ENCODE peak calls at places on chromosomes 3 and 15, in ten cellular contexts. One of them, this sample, is unnamed.

GRCh38 chr3:183131186-183131585 is 31.3 kb downstream of the LAMP3 start:
- DNase-seq in pancreas: no peak
- DNase-seq in thoracic aorta: no peak
- DNase-seq in heart left ventricle: no peak
- DNase-seq in A549: no peak
- DNase-seq in esophagus squamous epithelium: no peak
- DNase-seq in cardiac muscle cell: no peak
- DNase-seq in IMR-90: no peak
- DNase-seq in left ventricle myocardium inferior: no peak
- DNase-seq in CD8-positive, alpha-beta T cell: no peak
- DNase-seq in this sample: no peak

GRCh38 chr3:35760147-35760546 is 120.8 kb downstream of the ARPP21 start:
- DNase-seq in IMR-90: no peak
- DNase-seq in thoracic aorta: no peak
- DNase-seq in pancreas: no peak
- DNase-seq in esophagus squamous epithelium: no peak
- DNase-seq in A549: no peak
- DNase-seq in heart left ventricle: no peak
- DNase-seq in left ventricle myocardium inferior: no peak
- DNase-seq in CD8-positive, alpha-beta T cell: no peak
- DNase-seq in cardiac muscle cell: no peak
- DNase-seq in this sample: no peak

GRCh38 chr15:67690936-67691335 is 134.4 kb upstream of the SKOR1 start:
- DNase-seq in heart left ventricle: no peak
- DNase-seq in esophagus squamous epithelium: no peak
- DNase-seq in thoracic aorta: no peak
- DNase-seq in A549: no peak
- DNase-seq in cardiac muscle cell: peak; percentile 71
- DNase-seq in left ventricle myocardium inferior: no peak
- DNase-seq in IMR-90: peak; percentile 77
- DNase-seq in CD8-positive, alpha-beta T cell: no peak
- DNase-seq in pancreas: no peak
- DNase-seq in this sample: no peak

GRCh38 chr3:157129782-157130137 is 30.2 kb downstream of the CCNL1 start:
- DNase-seq in A549: no peak
- DNase-seq in pancreas: no peak
- DNase-seq in left ventricle myocardium inferior: no peak
- DNase-seq in heart left ventricle: no peak
- DNase-seq in IMR-90: no peak
- DNase-seq in CD8-positive, alpha-beta T cell: no peak
- DNase-seq in esophagus squamous epithelium: no peak
- DNase-seq in thoracic aorta: no peak
- DNase-seq in cardiac muscle cell: peak; percentile 50
- DNase-seq in this sample: no peak

GRCh38 chr15:64969401-64969800 is 20.3 kb downstream of the SPG21 start:
- DNase-seq in IMR-90: no peak
- DNase-seq in A549: no peak
- DNase-seq in heart left ventricle: no peak
- DNase-seq in pancreas: no peak
- DNase-seq in esophagus squamous epithelium: no peak
- DNase-seq in thoracic aorta: no peak
- DNase-seq in CD8-positive, alpha-beta T cell: no peak
- DNase-seq in cardiac muscle cell: no peak
- DNase-seq in left ventricle myocardium inferior: no peak
- DNase-seq in this sample: no peak

GRCh38 chr3:123660900-123661299 is 76.0 kb upstream of the HACD2 start:
- DNase-seq in IMR-90: peak; percentile 98
- DNase-seq in pancreas: peak; percentile 76
- DNase-seq in A549: no peak
- DNase-seq in heart left ventricle: peak; percentile 95
- DNase-seq in left ventricle myocardium inferior: peak; percentile 92
- DNase-seq in thoracic aorta: peak; percentile 94
- DNase-seq in esophagus squamous epithelium: no peak
- DNase-seq in cardiac muscle cell: peak; percentile 100
- DNase-seq in CD8-positive, alpha-beta T cell: no peak
- DNase-seq in this sample: no peak

GRCh38 chr3:133455960-133456359 is 56.1 kb downstream of the BFSP2 start:
- DNase-seq in A549: no peak
- DNase-seq in CD8-positive, alpha-beta T cell: no peak
- DNase-seq in left ventricle myocardium inferior: no peak
- DNase-seq in cardiac muscle cell: no peak
- DNase-seq in esophagus squamous epithelium: no peak
- DNase-seq in thoracic aorta: no peak
- DNase-seq in heart left ventricle: no peak
- DNase-seq in pancreas: no peak
- DNase-seq in IMR-90: no peak
- DNase-seq in this sample: no peak

GRCh38 chr3:40309925-40310635 is 573 bp downstream of the EIF1B start:
- DNase-seq in CD8-positive, alpha-beta T cell: peak; percentile 47
- DNase-seq in heart left ventricle: peak; percentile 59
- DNase-seq in thoracic aorta: no peak
- DNase-seq in esophagus squamous epithelium: no peak
- DNase-seq in cardiac muscle cell: peak; percentile 61
- DNase-seq in pancreas: peak; percentile 56
- DNase-seq in A549: peak; percentile 5
- DNase-seq in IMR-90: peak; percentile 41
- DNase-seq in left ventricle myocardium inferior: peak; percentile 55
- DNase-seq in this sample: no peak

GRCh38 chr3:128588147-128588546 is 62.5 kb downstream of the RPN1 start:
- DNase-seq in pancreas: no peak
- DNase-seq in A549: no peak
- DNase-seq in cardiac muscle cell: no peak
- DNase-seq in heart left ventricle: no peak
- DNase-seq in thoracic aorta: no peak
- DNase-seq in IMR-90: no peak
- DNase-seq in CD8-positive, alpha-beta T cell: no peak
- DNase-seq in left ventricle myocardium inferior: no peak
- DNase-seq in esophagus squamous epithelium: no peak
- DNase-seq in this sample: no peak

GRCh38 chr15:73717802-73718201 is 33.6 kb downstream of the CD276 start:
- DNase-seq in heart left ventricle: no peak
- DNase-seq in cardiac muscle cell: no peak
- DNase-seq in esophagus squamous epithelium: no peak
- DNase-seq in CD8-positive, alpha-beta T cell: no peak
- DNase-seq in A549: no peak
- DNase-seq in left ventricle myocardium inferior: no peak
- DNase-seq in IMR-90: no peak
- DNase-seq in thoracic aorta: no peak
- DNase-seq in pancreas: no peak
- DNase-seq in this sample: no peak

DNA sequence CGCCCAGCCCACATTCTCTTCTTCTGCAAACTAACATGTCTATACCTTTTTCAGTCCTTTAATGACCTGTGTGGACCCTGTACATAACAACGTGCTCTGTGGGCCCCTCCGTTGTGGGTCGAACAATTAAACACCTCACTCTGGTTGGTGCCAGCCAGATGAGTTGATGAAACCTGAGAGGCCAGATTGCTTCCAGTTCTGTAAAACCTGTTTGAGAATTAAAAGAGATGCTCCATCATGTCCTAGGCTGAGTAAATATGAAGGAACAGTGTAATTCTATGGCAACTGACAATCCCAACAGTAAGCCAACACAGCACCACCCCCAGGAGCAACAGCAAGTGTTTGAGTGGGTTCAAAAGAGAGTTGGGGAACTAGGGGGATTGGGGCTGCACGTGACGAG is 5.7 kb upstream of the THBS1 start:
- DNase-seq in A549: no peak
- DNase-seq in cardiac muscle cell: no peak
- DNase-seq in thoracic aorta: no peak
- DNase-seq in pancreas: no peak
- DNase-seq in IMR-90: no peak
- DNase-seq in esophagus squamous epithelium: no peak
- DNase-seq in heart left ventricle: no peak
- DNase-seq in left ventricle myocardium inferior: no peak
- DNase-seq in CD8-positive, alpha-beta T cell: no peak
- DNase-seq in this sample: no peak
- TF ChIP-seq CTCF in A549: no peak
- TF ChIP-seq CTCF in cardiac muscle cell: no peak
- TF ChIP-seq CTCF in thoracic aorta: no peak
- TF ChIP-seq CTCF in pancreas: no peak
- TF ChIP-seq CTCF in IMR-90: no peak
- TF ChIP-seq CTCF in esophagus squamous epithelium: no peak
- TF ChIP-seq CTCF in heart left ventricle: no peak
- TF ChIP-seq CTCF in left ventricle myocardium inferior: no peak
- TF ChIP-seq CTCF in CD8-positive, alpha-beta T cell: no peak
- TF ChIP-seq CTCF in this sample: no peak

DNA sequence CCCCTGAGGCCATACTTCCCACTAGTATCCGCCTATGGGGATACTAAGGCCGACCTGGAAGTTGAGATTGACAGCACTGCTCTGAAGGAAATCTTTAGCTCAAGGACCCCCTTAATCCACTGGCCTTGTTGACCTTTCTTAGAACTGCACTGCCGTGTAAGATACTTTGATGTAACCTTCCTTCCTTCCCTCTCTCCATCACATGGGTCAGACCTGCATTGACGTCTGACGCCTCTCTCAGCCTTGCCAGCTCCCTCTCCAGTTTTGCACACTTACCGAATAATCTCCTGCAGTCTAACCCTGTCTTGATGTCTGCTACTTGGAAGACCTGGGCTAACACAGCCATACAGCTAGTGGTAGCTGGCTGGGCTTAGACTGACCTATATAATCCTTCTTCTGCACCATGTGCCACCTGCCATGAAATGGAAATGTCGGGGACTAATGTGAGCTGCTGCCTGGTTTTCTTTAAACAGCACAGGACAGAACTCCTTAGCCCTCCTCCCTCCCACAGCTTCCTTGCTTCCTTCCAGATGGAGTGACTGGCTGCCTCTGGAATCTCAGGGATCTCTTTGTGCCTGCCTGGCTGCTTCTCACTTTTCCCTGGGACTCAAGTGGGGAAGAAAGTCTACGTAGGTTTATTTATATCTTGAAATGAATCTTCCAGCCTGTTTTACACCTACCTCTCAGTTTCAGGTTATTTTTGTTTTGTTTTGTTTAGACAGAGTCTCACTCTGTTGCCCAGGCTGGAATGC is 39.2 kb upstream of the HERC1 start:
- DNase-seq in cardiac muscle cell: peak; percentile 16
- DNase-seq in left ventricle myocardium inferior: no peak
- DNase-seq in A549: no peak
- DNase-seq in heart left ventricle: no peak
- DNase-seq in esophagus squamous epithelium: no peak
- DNase-seq in CD8-positive, alpha-beta T cell: no peak
- DNase-seq in pancreas: no peak
- DNase-seq in IMR-90: peak; percentile 53
- DNase-seq in thoracic aorta: no peak
- DNase-seq in this sample: no peak
- H3K27ac ChIP-seq in cardiac muscle cell: no peak overlapping the region
- H3K27ac ChIP-seq in left ventricle myocardium inferior: peak overlapping the region; percentile 42
- H3K27ac ChIP-seq in A549: no peak overlapping the region
- H3K27ac ChIP-seq in heart left ventricle: no peak overlapping the region
- H3K27ac ChIP-seq in esophagus squamous epithelium: no peak overlapping the region
- H3K27ac ChIP-seq in CD8-positive, alpha-beta T cell: no peak overlapping the region
- H3K27ac ChIP-seq in pancreas: no peak overlapping the region
- H3K27ac ChIP-seq in IMR-90: no peak overlapping the region
- H3K27ac ChIP-seq in thoracic aorta: no peak overlapping the region
- H3K27ac ChIP-seq in this sample: no peak overlapping the region

GRCh38 chr15:76270876-76271275 is 40.4 kb downstream of the ETFA start:
- DNase-seq in thoracic aorta: no peak
- DNase-seq in A549: no peak
- DNase-seq in left ventricle myocardium inferior: no peak
- DNase-seq in heart left ventricle: no peak
- DNase-seq in CD8-positive, alpha-beta T cell: no peak
- DNase-seq in cardiac muscle cell: no peak
- DNase-seq in IMR-90: no peak
- DNase-seq in pancreas: no peak
- DNase-seq in esophagus squamous epithelium: no peak
- DNase-seq in this sample: no peak

GRCh38 chr15:76267077-76267476 is 44.2 kb downstream of the ETFA start:
- DNase-seq in CD8-positive, alpha-beta T cell: no peak
- DNase-seq in heart left ventricle: no peak
- DNase-seq in cardiac muscle cell: no peak
- DNase-seq in esophagus squamous epithelium: no peak
- DNase-seq in IMR-90: no peak
- DNase-seq in thoracic aorta: no peak
- DNase-seq in left ventricle myocardium inferior: no peak
- DNase-seq in A549: no peak
- DNase-seq in pancreas: no peak
- DNase-seq in this sample: no peak
- H3K9me3 ChIP-seq in CD8-positive, alpha-beta T cell: no peaks in the 10 kb centered on the region
- H3K9me3 ChIP-seq in heart left ventricle: peaks cover 34% of the 10 kb centered on the region
- H3K9me3 ChIP-seq in cardiac muscle cell: no peaks in the 10 kb centered on the region
- H3K9me3 ChIP-seq in esophagus squamous epithelium: no peaks in the 10 kb centered on the region
- H3K9me3 ChIP-seq in IMR-90: peaks cover 18% of the 10 kb centered on the region
- H3K9me3 ChIP-seq in thoracic aorta: peaks cover 15% of the 10 kb centered on the region
- H3K9me3 ChIP-seq in left ventricle myocardium inferior: peaks cover 34% of the 10 kb centered on the region
- H3K9me3 ChIP-seq in A549: no peaks in the 10 kb centered on the region
- H3K9me3 ChIP-seq in pancreas: no peaks in the 10 kb centered on the region
- H3K9me3 ChIP-seq in this sample: peaks cover 41% of the 10 kb centered on the region

DNA sequence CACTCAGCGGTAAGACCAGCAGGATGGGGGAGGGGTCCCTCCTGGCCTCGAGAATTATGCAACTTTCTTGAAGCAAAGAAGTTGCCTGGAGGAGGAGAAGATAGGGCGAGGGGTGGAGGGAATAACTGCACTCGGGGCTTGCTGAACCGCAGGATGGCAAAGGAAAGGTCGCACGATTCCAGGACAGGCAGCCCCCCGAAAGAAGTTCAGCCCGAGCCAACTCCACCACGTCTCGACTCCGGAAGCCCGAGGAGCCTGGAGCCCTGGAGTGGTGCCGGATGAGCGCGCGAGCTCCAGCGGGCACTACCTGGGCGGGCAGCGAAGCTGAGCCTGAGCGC is 398 bp downstream of the WWTR1 start:
- DNase-seq in heart left ventricle: peak; percentile 56
- DNase-seq in cardiac muscle cell: peak; percentile 82
- DNase-seq in IMR-90: peak; percentile 59
- DNase-seq in pancreas: no peak
- DNase-seq in CD8-positive, alpha-beta T cell: no peak
- DNase-seq in left ventricle myocardium inferior: peak; percentile 40
- DNase-seq in thoracic aorta: no peak
- DNase-seq in esophagus squamous epithelium: no peak
- DNase-seq in A549: peak; percentile 65
- DNase-seq in this sample: no peak
- TF ChIP-seq CTCF in heart left ventricle: no peak
- TF ChIP-seq CTCF in cardiac muscle cell: no peak
- TF ChIP-seq CTCF in IMR-90: no peak
- TF ChIP-seq CTCF in pancreas: no peak
- TF ChIP-seq CTCF in CD8-positive, alpha-beta T cell: no peak
- TF ChIP-seq CTCF in left ventricle myocardium inferior: no peak
- TF ChIP-seq CTCF in thoracic aorta: no peak
- TF ChIP-seq CTCF in esophagus squamous epithelium: no peak
- TF ChIP-seq CTCF in A549: no peak
- TF ChIP-seq CTCF in this sample: no peak

This sample was measured in CD4-positive, alpha-beta T cell.